ENCODE peak calls at places on chromosomes 16 and 17, in eight cellular contexts. Q is stimulated activated naive B cell treated with anti-CD40 and anti-IgM and Interleukin-4, amounts not matched to agents 10 μg/mL and 1 μg/mL and 100 μg/mL, for 72 hours; S is GM03348; R is AG04449; Z is stimulated activated CD8-positive, alpha-beta memory T cell treated with anti-CD3 and anti-CD28 coated beads, Interleukin-15, amount 100 ng/mL, for 24 hours; C is activated T-helper 9 cell treated with anti-CD3 and anti-CD28 coated beads, Interleukin-2, amount 50 U/mL, for 16 hours; J is GM12865; N is caudate nucleus. P is an unnamed sample.

GRCh38 chr16:48194828-48195566 is 39.2 kb upstream of the ABCC12 start:
- DNase-seq in Q (no peak), S (no peak), R (peak), Z (no peak), C (no peak), J (no peak), N (no peak), P (peak)

GRCh38 chr17:49071106-49071505 is 61.5 kb upstream of the B4GALNT2 start:
- DNase-seq in Q (no peak), S (no peak), R (no peak), Z (no peak), C (no peak), J (no peak), N (no peak), P (peak)

GRCh38 chr16:88369447-88370008 is 13.2 kb upstream of the ZNF469 start:
- DNase-seq in Q (no peak), S (no peak), R (no peak), Z (no peak), C (no peak), J (no peak), N (no peak), P (no peak)

GRCh38 chr17:71522383-71522782 is 598.4 kb upstream of the SOX9 start:
- DNase-seq in Q (no peak), S (no peak), R (no peak), Z (no peak), C (no peak), J (no peak), N (no peak), P (no peak)

GRCh38 chr16:66212426-66212825 is 154.1 kb upstream of the CDH5 start:
- DNase-seq in Q (no peak), S (no peak), R (no peak), Z (no peak), C (no peak), J (no peak), N (no peak), P (no peak)

GRCh38 chr16:89565256-89565505 is 4.7 kb downstream of the RPL13 start:
- DNase-seq in Q (no peak), S (no peak), R (no peak), Z (no peak), C (no peak), J (no peak), N (no peak), P (no peak)

GRCh38 chr16:17313085-17313611 is 157.6 kb downstream of the XYLT1 start:
- DNase-seq in Q (no peak), S (peak), R (peak), Z (no peak), C (no peak), J (no peak), N (peak), P (no peak)

GRCh38 chr17:10072556-10072955 is 125.8 kb downstream of the GAS7 start:
- DNase-seq in Q (no peak), S (no peak), R (no peak), Z (no peak), C (no peak), J (no peak), N (no peak), P (no peak)

GRCh38 chr17:57552114-57552601 is 192.9 kb downstream of the CCDC182 start:
- DNase-seq in Q (peak), S (peak), R (no peak), Z (no peak), C (no peak), J (peak), N (peak), P (no peak)

GRCh38 chr17:13437966-13438779 is 163.6 kb downstream of the HS3ST3A1 start:
- DNase-seq in Q (no peak), S (no peak), R (no peak), Z (no peak), C (no peak), J (no peak), N (no peak), P (peak)

GRCh38 chr17:19644493-19645210 is 3.9 kb upstream of the ALDH3A2 start:
- DNase-seq in Q (no peak), S (no peak), R (no peak), Z (no peak), C (no peak), J (no peak), N (no peak), P (peak)